ENCODE peak calls at places on chromosome 1, in six cellular contexts. G is CD8-positive, alpha-beta memory T cell; Z is fibroblast of lung; Q is psoas muscle; N is AG09319; V is activated T-helper 9 cell treated with anti-CD3 and anti-CD28 coated beads, Interleukin-2, amount 50 U/mL, for 16 hours. D is an unnamed sample.

GRCh38 chr1:100340494-100340893 is 11.8 kb upstream of the CDC14A start:
- DNase-seq in G (no peak), Z (no peak), V (no peak), N (no peak), Q (no peak), D (no peak)

GRCh38 chr1:248858096-248858890 is 592 bp downstream of the ZNF692 start:
- DNase-seq in Z (peak), G (no peak), Q (peak), N (peak), V (peak), D (peak)

GRCh38 chr1:31802190-31803150 is 13.4 kb downstream of the SPOCD1 start:
- DNase-seq in Z (peak), N (no peak), Q (no peak), V (no peak), G (no peak), D (no peak)

GRCh38 chr1:171743014-171743870 is 1.4 kb upstream of the VAMP4 start:
- DNase-seq in N (no peak), G (no peak), Q (no peak), Z (peak), V (no peak), D (no peak)

GRCh38 chr1:6485937-6486250 is 5.6 kb downstream of the PLEKHG5 start:
- DNase-seq in G (no peak), Z (no peak), Q (no peak), N (no peak), V (no peak), D (no peak)

GRCh38 chr1:201170533-201171062 is 16.3 kb upstream of the TMEM9 start:
- DNase-seq in G (peak), N (peak), Q (peak), V (peak), Z (peak), D (peak)

GRCh38 chr1:210293191-210293607 is 35.5 kb upstream of the HHAT start:
- DNase-seq in Z (peak), N (peak), Q (peak), G (no peak), V (no peak), D (no peak)

GRCh38 chr1:229225331-229225782 is 45.6 kb upstream of the RAB4A start:
- DNase-seq in G (no peak), Q (no peak), N (no peak), Z (no peak), V (no peak), D (no peak)

GRCh38 chr1:56814205-56814604 is 5.0 kb downstream of the FYB2 start:
- DNase-seq in N (no peak), Z (no peak), G (no peak), V (no peak), Q (no peak), D (no peak)

GRCh38 chr1:239225396-239225795 is 161.0 kb upstream of the CHRM3 start:
- DNase-seq in V (no peak), N (no peak), G (no peak), Q (no peak), Z (no peak), D (no peak)

GRCh38 chr1:1764876-1765478 is 13.3 kb downstream of the NADK start:
- DNase-seq in G (no peak), V (no peak), Z (no peak), N (no peak), Q (no peak), D (no peak)

GRCh38 chr1:244349103-244349531 is 102.6 kb downstream of the ADSS2 start:
- DNase-seq in Z (peak), V (no peak), Q (peak), G (no peak), N (peak), D (no peak)

GRCh38 chr1:24641646-24642151 is 1.4 kb upstream of the SRRM1 start:
- DNase-seq in Z (peak), Q (peak), V (no peak), G (peak), N (no peak), D (no peak)

GRCh38 chr1:10210841-10211804 is 753 bp downstream of the KIF1B start:
- DNase-seq in Z (peak), V (peak), Q (peak), G (no peak), N (peak), D (peak)

GRCh38 chr1:172144445-172145060 is 275.9 kb upstream of the C1orf105 start:
- DNase-seq in Z (peak), Q (peak), V (no peak), G (no peak), N (peak), D (no peak)